ENCODE peak calls at places on chromosomes 12 and 14, in four cellular contexts. One of them, this sample, is unnamed.
A peak's percentile ranks its signal among the peaks of the same experiment; 100 is the strongest.

GRCh38 chr14:68986926-68987652 is 8.0 kb upstream of the ACTN1 start:
- DNase-seq in A549: no peak
- DNase-seq in small intestine: no peak
- DNase-seq in CD8-positive, alpha-beta memory T cell: no peak
- DNase-seq in this sample: no peak

GRCh38 chr12:121494093-121494787 is 86.6 kb downstream of the KDM2B start:
- DNase-seq in A549: peak; percentile 49
- DNase-seq in small intestine: peak; percentile 26
- DNase-seq in CD8-positive, alpha-beta memory T cell: peak; percentile 47
- DNase-seq in this sample: no peak

GRCh38 chr12:106178582-106178981 is 39.8 kb upstream of the NUAK1 start:
- DNase-seq in A549: no peak
- DNase-seq in small intestine: no peak
- DNase-seq in CD8-positive, alpha-beta memory T cell: no peak
- DNase-seq in this sample: no peak

GRCh38 chr12:118188690-118189371 is 52.9 kb downstream of the PEBP1 start:
- DNase-seq in A549: no peak
- DNase-seq in small intestine: no peak
- DNase-seq in CD8-positive, alpha-beta memory T cell: no peak
- DNase-seq in this sample: peak; percentile 43

GRCh38 chr12:21444193-21445146 is 7.0 kb downstream of the PYROXD1 start:
- DNase-seq in A549: no peak
- DNase-seq in small intestine: peak; percentile 73
- DNase-seq in CD8-positive, alpha-beta memory T cell: no peak
- DNase-seq in this sample: no peak

GRCh38 chr12:107635139-107635538 is 50.5 kb upstream of the PWP1 start:
- DNase-seq in A549: no peak
- DNase-seq in small intestine: no peak
- DNase-seq in CD8-positive, alpha-beta memory T cell: no peak
- DNase-seq in this sample: no peak

GRCh38 chr12:124094188-124094587 is 121.2 kb downstream of the ZNF664 start:
- DNase-seq in A549: no peak
- DNase-seq in small intestine: no peak
- DNase-seq in CD8-positive, alpha-beta memory T cell: no peak
- DNase-seq in this sample: no peak

GRCh38 chr12:118436002-118436724 is 59.8 kb downstream of the SUDS3 start:
- DNase-seq in A549: peak; percentile 27
- DNase-seq in small intestine: no peak
- DNase-seq in CD8-positive, alpha-beta memory T cell: no peak
- DNase-seq in this sample: no peak

GRCh38 chr12:31508436-31509150 is 82.3 kb downstream of the DENND5B start:
- DNase-seq in A549: no peak
- DNase-seq in small intestine: no peak
- DNase-seq in CD8-positive, alpha-beta memory T cell: no peak
- DNase-seq in this sample: no peak

GRCh38 chr12:31514912-31515311 is 76.0 kb downstream of the DENND5B start:
- DNase-seq in A549: no peak
- DNase-seq in small intestine: no peak
- DNase-seq in CD8-positive, alpha-beta memory T cell: no peak
- DNase-seq in this sample: no peak

GRCh38 chr12:31506907-31507306 is 84.0 kb downstream of the DENND5B start:
- DNase-seq in A549: no peak
- DNase-seq in small intestine: no peak
- DNase-seq in CD8-positive, alpha-beta memory T cell: no peak
- DNase-seq in this sample: no peak

GRCh38 chr12:31507966-31508365 is 83.0 kb downstream of the DENND5B start:
- DNase-seq in A549: no peak
- DNase-seq in small intestine: no peak
- DNase-seq in CD8-positive, alpha-beta memory T cell: no peak
- DNase-seq in this sample: no peak

GRCh38 chr12:31510034-31510433 is 80.9 kb downstream of the DENND5B start:
- DNase-seq in A549: no peak
- DNase-seq in small intestine: no peak
- DNase-seq in CD8-positive, alpha-beta memory T cell: no peak
- DNase-seq in this sample: no peak
- H3K27ac ChIP-seq in A549: peak overlapping the region; percentile 77
- H3K27ac ChIP-seq in small intestine: no peak overlapping the region
- H3K27ac ChIP-seq in CD8-positive, alpha-beta memory T cell: no peak overlapping the region
- H3K27ac ChIP-seq in this sample: no peak overlapping the region

GRCh38 chr12:26303418-26303817 is 108.0 kb downstream of the SSPN start:
- DNase-seq in A549: no peak
- DNase-seq in small intestine: no peak
- DNase-seq in CD8-positive, alpha-beta memory T cell: no peak
- DNase-seq in this sample: no peak

GRCh38 chr12:26297386-26298070 is 102.2 kb downstream of the SSPN start:
- DNase-seq in A549: no peak
- DNase-seq in small intestine: no peak
- DNase-seq in CD8-positive, alpha-beta memory T cell: no peak
- DNase-seq in this sample: no peak

GRCh38 chr12:26295001-26295400 is 99.6 kb downstream of the SSPN start:
- DNase-seq in A549: no peak
- DNase-seq in small intestine: no peak
- DNase-seq in CD8-positive, alpha-beta memory T cell: no peak
- DNase-seq in this sample: no peak

GRCh38 chr12:26304273-26304672 is 108.9 kb downstream of the SSPN start:
- DNase-seq in A549: no peak
- DNase-seq in small intestine: no peak
- DNase-seq in CD8-positive, alpha-beta memory T cell: no peak
- DNase-seq in this sample: no peak

DNA sequence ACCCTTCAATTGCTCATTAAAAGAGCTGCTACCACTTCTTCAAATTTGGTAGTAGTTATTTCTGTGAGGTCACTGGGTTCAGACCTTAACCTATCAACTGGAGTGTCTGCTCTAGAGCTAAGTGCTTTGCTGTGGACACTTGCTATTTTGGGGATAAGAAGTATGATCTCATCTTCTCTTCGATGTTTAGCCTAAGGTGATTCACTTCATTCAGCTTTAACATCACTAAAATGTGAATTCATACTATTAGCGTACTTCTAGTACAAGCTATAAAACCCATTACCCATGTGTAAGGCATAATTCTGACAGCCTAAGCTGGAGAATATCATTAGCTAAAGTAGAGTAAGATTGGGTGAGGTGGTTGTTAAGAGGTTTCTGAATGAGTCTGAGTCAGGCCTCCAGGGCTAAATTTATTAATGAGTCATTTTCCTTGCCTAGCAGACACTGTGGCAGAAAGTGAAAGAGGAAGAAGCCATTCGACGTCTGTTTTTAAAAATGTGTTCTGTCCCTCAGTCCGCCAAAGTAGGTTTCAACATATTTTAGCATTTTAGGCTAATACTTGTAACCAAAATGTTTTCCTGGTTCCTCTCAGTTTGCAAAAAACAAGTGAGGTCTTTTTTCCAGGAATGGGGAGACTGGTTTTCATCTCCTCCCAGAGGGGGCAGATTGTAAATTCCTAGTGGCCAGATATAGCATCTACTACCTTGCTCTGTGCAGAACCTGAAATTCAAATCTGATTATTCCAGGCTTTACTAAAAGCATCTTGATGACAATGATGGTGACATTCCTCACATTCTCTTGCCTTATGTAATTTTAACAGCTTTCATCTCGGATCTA is 103.6 kb downstream of the SSPN start:
- DNase-seq in A549: peak; percentile 52
- DNase-seq in small intestine: peak; percentile 72
- DNase-seq in CD8-positive, alpha-beta memory T cell: no peak
- DNase-seq in this sample: no peak
- H3K27ac ChIP-seq in A549: peak overlapping the region; percentile 71
- H3K27ac ChIP-seq in small intestine: peak overlapping the region; percentile 50
- H3K27ac ChIP-seq in CD8-positive, alpha-beta memory T cell: no peak overlapping the region
- H3K27ac ChIP-seq in this sample: no peak overlapping the region

DNA sequence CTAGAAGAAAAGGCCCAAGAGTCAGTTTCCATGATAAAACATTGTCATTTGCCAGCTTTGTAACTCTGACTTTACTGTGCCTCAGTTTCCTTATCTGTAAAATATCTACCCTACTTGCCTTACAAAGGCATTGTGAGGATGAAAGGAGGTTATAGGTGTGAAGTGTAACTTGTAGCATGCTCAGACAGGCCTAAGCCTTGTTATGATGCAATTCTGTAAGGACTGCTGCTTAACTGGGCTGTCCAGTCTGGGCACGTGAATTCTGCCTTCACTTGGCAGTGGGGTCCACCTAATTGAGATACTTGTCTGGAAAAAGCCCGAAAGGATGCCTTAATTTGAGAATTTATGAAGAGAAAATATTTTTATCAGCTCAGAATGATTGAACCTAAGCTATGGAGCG is 114.5 kb upstream of the DYRK2 start:
- DNase-seq in A549: no peak
- DNase-seq in small intestine: no peak
- DNase-seq in CD8-positive, alpha-beta memory T cell: no peak
- DNase-seq in this sample: no peak
- H3K27ac ChIP-seq in A549: peak overlapping the region; percentile 40
- H3K27ac ChIP-seq in small intestine: no peak overlapping the region
- H3K27ac ChIP-seq in CD8-positive, alpha-beta memory T cell: no peak overlapping the region
- H3K27ac ChIP-seq in this sample: no peak overlapping the region

GRCh38 chr12:27501956-27502562 is 21.9 kb upstream of the PPFIBP1 start:
- DNase-seq in A549: no peak
- DNase-seq in small intestine: no peak
- DNase-seq in CD8-positive, alpha-beta memory T cell: no peak
- DNase-seq in this sample: no peak
- H3K27ac ChIP-seq in A549: no peak overlapping the region
- H3K27ac ChIP-seq in small intestine: no peak overlapping the region
- H3K27ac ChIP-seq in CD8-positive, alpha-beta memory T cell: no peak overlapping the region
- H3K27ac ChIP-seq in this sample: no peak overlapping the region

GRCh38 chr14:89227490-89227834 is 189.6 kb downstream of the FOXN3 start:
- DNase-seq in A549: no peak
- DNase-seq in small intestine: no peak
- DNase-seq in CD8-positive, alpha-beta memory T cell: no peak
- DNase-seq in this sample: no peak

GRCh38 chr14:89232366-89233070 is 184.5 kb downstream of the FOXN3 start:
- DNase-seq in A549: no peak
- DNase-seq in small intestine: no peak
- DNase-seq in CD8-positive, alpha-beta memory T cell: no peak
- DNase-seq in this sample: no peak

GRCh38 chr14:89226789-89227489 is 190.1 kb downstream of the FOXN3 start:
- DNase-seq in A549: no peak
- DNase-seq in small intestine: no peak
- DNase-seq in CD8-positive, alpha-beta memory T cell: no peak
- DNase-seq in this sample: no peak

GRCh38 chr14:89231426-89232113 is 185.5 kb downstream of the FOXN3 start:
- DNase-seq in A549: no peak
- DNase-seq in small intestine: no peak
- DNase-seq in CD8-positive, alpha-beta memory T cell: no peak
- DNase-seq in this sample: no peak

DNA sequence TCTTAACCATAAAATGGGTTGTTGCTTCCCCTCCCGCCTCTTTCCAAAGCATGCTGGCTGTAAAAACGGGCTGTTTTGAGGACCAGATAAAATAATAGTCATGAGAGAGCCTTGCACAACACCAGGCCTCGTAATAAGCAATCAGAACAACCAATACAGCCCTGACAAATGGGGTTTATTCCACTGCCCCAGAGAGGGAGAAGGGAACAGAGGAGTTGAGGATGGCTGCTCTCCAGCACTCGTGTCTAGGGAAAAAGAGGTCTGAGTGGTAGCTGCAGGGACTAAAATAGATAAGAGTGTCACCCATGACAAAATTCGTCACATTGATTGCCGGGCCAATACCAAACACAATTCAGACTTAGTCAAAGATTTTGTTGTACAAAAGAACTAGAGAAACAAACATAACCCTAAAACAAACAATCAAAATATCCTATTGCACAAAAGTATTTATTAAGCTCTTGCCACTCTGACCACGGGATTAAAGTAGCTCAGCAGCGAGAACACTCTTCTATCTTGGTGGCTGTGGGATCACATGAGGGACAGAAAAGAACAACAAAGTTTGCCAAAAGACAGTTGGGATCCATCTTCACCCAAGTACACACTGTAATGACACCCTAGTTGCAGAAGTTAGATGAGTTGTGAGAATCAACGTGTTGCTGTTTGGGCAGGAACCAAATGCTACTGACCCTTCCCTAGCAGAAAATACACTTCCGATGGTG is 188.0 kb downstream of the FOXN3 start:
- DNase-seq in A549: no peak
- DNase-seq in small intestine: no peak
- DNase-seq in CD8-positive, alpha-beta memory T cell: no peak
- DNase-seq in this sample: no peak
- H3K27ac ChIP-seq in A549: no peak overlapping the region
- H3K27ac ChIP-seq in small intestine: no peak overlapping the region
- H3K27ac ChIP-seq in CD8-positive, alpha-beta memory T cell: no peak overlapping the region
- H3K27ac ChIP-seq in this sample: no peak overlapping the region

GRCh38 chr14:74610199-74610865 is 1.7 kb downstream of the LTBP2 start:
- DNase-seq in A549: no peak
- DNase-seq in small intestine: no peak
- DNase-seq in CD8-positive, alpha-beta memory T cell: no peak
- DNase-seq in this sample: no peak

GRCh38 chr14:74611672-74612345 is at the start of gene LTBP2:
- DNase-seq in A549: no peak
- DNase-seq in small intestine: no peak
- DNase-seq in CD8-positive, alpha-beta memory T cell: peak; percentile 25
- DNase-seq in this sample: no peak

GRCh38 chr14:74609721-74610120 is 2.3 kb downstream of the LTBP2 start:
- DNase-seq in A549: peak; percentile 22
- DNase-seq in small intestine: no peak
- DNase-seq in CD8-positive, alpha-beta memory T cell: no peak
- DNase-seq in this sample: no peak

GRCh38 chr14:74612346-74613021 is 447 bp upstream of the LTBP2 start:
- DNase-seq in A549: peak; percentile 78
- DNase-seq in small intestine: peak; percentile 64
- DNase-seq in CD8-positive, alpha-beta memory T cell: peak; percentile 89
- DNase-seq in this sample: peak; percentile 60

GRCh38 chr14:74610866-74611671 is 968 bp downstream of the LTBP2 start:
- DNase-seq in A549: no peak
- DNase-seq in small intestine: no peak
- DNase-seq in CD8-positive, alpha-beta memory T cell: no peak
- DNase-seq in this sample: no peak
- H3K27ac ChIP-seq in A549: peak overlapping the region; percentile 89
- H3K27ac ChIP-seq in small intestine: no peak overlapping the region
- H3K27ac ChIP-seq in CD8-positive, alpha-beta memory T cell: no peak overlapping the region
- H3K27ac ChIP-seq in this sample: no peak overlapping the region

DNA sequence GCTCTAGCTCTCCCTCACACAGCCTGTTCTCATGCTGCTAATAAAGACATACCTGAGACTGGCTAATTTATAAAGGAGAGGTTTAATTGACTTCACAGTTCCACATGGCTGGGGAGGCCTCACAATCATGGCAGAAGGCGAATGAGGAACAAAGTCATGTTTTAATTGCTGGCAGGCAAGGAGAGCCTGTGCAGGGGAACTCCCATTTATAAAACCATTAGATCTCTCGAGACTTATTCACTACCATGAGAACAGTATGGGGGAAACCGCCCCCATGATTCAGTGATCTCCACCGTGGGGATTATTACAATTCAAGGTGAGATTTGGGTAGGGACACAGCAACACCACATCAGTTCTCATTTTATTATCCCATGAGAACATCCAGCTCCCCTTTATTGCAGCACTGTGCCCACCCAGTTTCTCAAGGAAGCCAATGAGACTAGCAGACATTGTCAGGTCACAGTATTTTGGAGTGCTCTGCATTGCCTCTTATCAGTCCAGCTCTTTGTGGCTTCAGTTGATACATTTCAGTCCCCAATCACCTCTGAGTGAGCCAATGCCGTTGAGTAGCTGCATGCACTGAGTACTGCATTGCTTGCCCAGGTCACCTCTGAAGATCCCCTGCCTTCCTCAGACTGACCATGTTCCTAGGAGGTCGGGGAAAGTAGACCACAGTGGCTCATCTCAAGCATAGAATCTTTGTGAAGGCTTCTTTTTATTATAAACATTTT is 131.2 kb downstream of the CRADD start:
- DNase-seq in A549: no peak
- DNase-seq in small intestine: no peak
- DNase-seq in CD8-positive, alpha-beta memory T cell: no peak
- DNase-seq in this sample: no peak
- H3K27ac ChIP-seq in A549: no peak overlapping the region
- H3K27ac ChIP-seq in small intestine: no peak overlapping the region
- H3K27ac ChIP-seq in CD8-positive, alpha-beta memory T cell: no peak overlapping the region
- H3K27ac ChIP-seq in this sample: no peak overlapping the region

This sample was measured in substantia nigra.